ENCODE peak calls at places on chromosomes 13 and 19, in ten cellular contexts. One of them, this sample, is unnamed.

GRCh38 chr19:1084024-1084868 is 10.9 kb downstream of the POLR2E start:
- DNase-seq in breast epithelium: no peak
- DNase-seq in GM12892: no peak
- DNase-seq in endothelial cell of umbilical vein: no peak
- DNase-seq in K562: no peak
- DNase-seq in HepG2: no peak
- DNase-seq in transverse colon: no peak
- DNase-seq in suprapubic skin: no peak
- DNase-seq in stomach: no peak
- DNase-seq in spleen: no peak
- DNase-seq in this sample: no peak

GRCh38 chr13:73542446-73542845 is 483.6 kb downstream of the KLF5 start:
- DNase-seq in K562: no peak
- DNase-seq in spleen: no peak
- DNase-seq in endothelial cell of umbilical vein: no peak
- DNase-seq in stomach: no peak
- DNase-seq in suprapubic skin: no peak
- DNase-seq in HepG2: no peak
- DNase-seq in breast epithelium: no peak
- DNase-seq in transverse colon: no peak
- DNase-seq in GM12892: no peak
- DNase-seq in this sample: no peak

GRCh38 chr13:79442221-79442620 is 36.2 kb upstream of the RBM26 start:
- DNase-seq in transverse colon: no peak
- DNase-seq in HepG2: no peak
- DNase-seq in K562: no peak
- DNase-seq in endothelial cell of umbilical vein: no peak
- DNase-seq in suprapubic skin: no peak
- DNase-seq in stomach: no peak
- DNase-seq in spleen: no peak
- DNase-seq in breast epithelium: no peak
- DNase-seq in GM12892: no peak
- DNase-seq in this sample: no peak

GRCh38 chr13:25169356-25169755 is 2.7 kb downstream of the AMER2 start:
- DNase-seq in transverse colon: no peak
- DNase-seq in HepG2: no peak
- DNase-seq in GM12892: no peak
- DNase-seq in suprapubic skin: no peak
- DNase-seq in stomach: no peak
- DNase-seq in breast epithelium: no peak
- DNase-seq in spleen: no peak
- DNase-seq in K562: no peak
- DNase-seq in endothelial cell of umbilical vein: no peak
- DNase-seq in this sample: no peak

GRCh38 chr19:11251217-11251616 is 11.1 kb downstream of the DOCK6 start:
- DNase-seq in breast epithelium: no peak
- DNase-seq in K562: no peak
- DNase-seq in spleen: no peak
- DNase-seq in endothelial cell of umbilical vein: no peak
- DNase-seq in suprapubic skin: no peak
- DNase-seq in HepG2: no peak
- DNase-seq in GM12892: no peak
- DNase-seq in stomach: no peak
- DNase-seq in transverse colon: no peak
- DNase-seq in this sample: no peak

GRCh38 chr13:100666124-100666523 is 8.5 kb downstream of the TMTC4 start:
- DNase-seq in K562: no peak
- DNase-seq in endothelial cell of umbilical vein: no peak
- DNase-seq in HepG2: no peak
- DNase-seq in stomach: no peak
- DNase-seq in GM12892: no peak
- DNase-seq in transverse colon: no peak
- DNase-seq in suprapubic skin: no peak
- DNase-seq in spleen: no peak
- DNase-seq in breast epithelium: no peak
- DNase-seq in this sample: no peak

GRCh38 chr19:17538684-17539287 is 16.7 kb upstream of the COLGALT1 start:
- DNase-seq in spleen: no peak
- DNase-seq in GM12892: no peak
- DNase-seq in stomach: no peak
- DNase-seq in HepG2: no peak
- DNase-seq in breast epithelium: no peak
- DNase-seq in transverse colon: no peak
- DNase-seq in endothelial cell of umbilical vein: peak; percentile 9
- DNase-seq in suprapubic skin: no peak
- DNase-seq in K562: no peak
- DNase-seq in this sample: no peak

GRCh38 chr13:36275190-36276002 is 22.2 kb downstream of the CCDC169 start:
- DNase-seq in GM12892: no peak
- DNase-seq in breast epithelium: no peak
- DNase-seq in endothelial cell of umbilical vein: peak; percentile 64
- DNase-seq in suprapubic skin: no peak
- DNase-seq in spleen: no peak
- DNase-seq in stomach: no peak
- DNase-seq in K562: no peak
- DNase-seq in transverse colon: no peak
- DNase-seq in HepG2: peak; percentile 50
- DNase-seq in this sample: no peak

GRCh38 chr13:90808838-90809237 is 538.6 kb upstream of the MIR17HG start:
- DNase-seq in K562: no peak
- DNase-seq in GM12892: no peak
- DNase-seq in HepG2: no peak
- DNase-seq in stomach: no peak
- DNase-seq in breast epithelium: no peak
- DNase-seq in transverse colon: no peak
- DNase-seq in spleen: no peak
- DNase-seq in endothelial cell of umbilical vein: no peak
- DNase-seq in suprapubic skin: no peak
- DNase-seq in this sample: no peak

GRCh38 chr13:90806905-90807304 is 540.6 kb upstream of the MIR17HG start:
- DNase-seq in HepG2: no peak
- DNase-seq in GM12892: no peak
- DNase-seq in endothelial cell of umbilical vein: no peak
- DNase-seq in transverse colon: no peak
- DNase-seq in breast epithelium: no peak
- DNase-seq in spleen: no peak
- DNase-seq in K562: no peak
- DNase-seq in suprapubic skin: no peak
- DNase-seq in stomach: no peak
- DNase-seq in this sample: no peak

GRCh38 chr13:90800082-90800746 is 547.3 kb upstream of the MIR17HG start:
- DNase-seq in stomach: no peak
- DNase-seq in breast epithelium: no peak
- DNase-seq in K562: no peak
- DNase-seq in suprapubic skin: no peak
- DNase-seq in HepG2: no peak
- DNase-seq in transverse colon: peak; percentile 25
- DNase-seq in GM12892: no peak
- DNase-seq in spleen: peak; percentile 79
- DNase-seq in endothelial cell of umbilical vein: no peak
- DNase-seq in this sample: no peak

GRCh38 chr13:90801621-90802020 is 545.9 kb upstream of the MIR17HG start:
- DNase-seq in spleen: no peak
- DNase-seq in transverse colon: no peak
- DNase-seq in HepG2: no peak
- DNase-seq in endothelial cell of umbilical vein: no peak
- DNase-seq in suprapubic skin: no peak
- DNase-seq in GM12892: no peak
- DNase-seq in K562: no peak
- DNase-seq in breast epithelium: no peak
- DNase-seq in stomach: no peak
- DNase-seq in this sample: no peak

DNA sequence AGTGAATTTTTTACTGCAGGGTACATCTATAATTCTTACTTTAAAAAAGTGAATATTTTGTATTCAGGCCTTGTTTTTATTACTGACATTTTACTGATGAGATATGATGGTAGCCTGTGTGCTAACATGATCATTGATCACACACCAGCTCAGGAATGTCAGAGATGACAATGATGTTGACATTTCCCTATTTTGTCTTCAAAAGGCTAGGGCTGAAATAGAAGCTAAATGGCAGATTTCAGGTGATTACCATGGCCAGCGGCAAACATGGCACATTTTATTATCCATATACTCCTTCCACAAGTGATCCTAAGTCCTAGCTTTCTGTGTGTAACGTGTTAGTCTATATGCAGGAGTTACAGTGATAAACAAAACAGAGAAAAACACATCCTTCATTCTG is 544.3 kb upstream of the MIR17HG start:
- DNase-seq in GM12892: no peak
- DNase-seq in stomach: no peak
- DNase-seq in endothelial cell of umbilical vein: no peak
- DNase-seq in breast epithelium: no peak
- DNase-seq in transverse colon: no peak
- DNase-seq in K562: no peak
- DNase-seq in spleen: no peak
- DNase-seq in HepG2: no peak
- DNase-seq in suprapubic skin: no peak
- DNase-seq in this sample: no peak
- TF ChIP-seq POLR2AphosphoS5 in GM12892: no peak
- TF ChIP-seq POLR2AphosphoS5 in stomach: no peak
- TF ChIP-seq POLR2AphosphoS5 in endothelial cell of umbilical vein: no peak
- TF ChIP-seq POLR2AphosphoS5 in breast epithelium: no peak
- TF ChIP-seq POLR2AphosphoS5 in transverse colon: no peak
- TF ChIP-seq POLR2AphosphoS5 in K562: no peak
- TF ChIP-seq POLR2AphosphoS5 in spleen: no peak
- TF ChIP-seq POLR2AphosphoS5 in HepG2: no peak
- TF ChIP-seq POLR2AphosphoS5 in suprapubic skin: no peak
- TF ChIP-seq POLR2AphosphoS5 in this sample: no peak

GRCh38 chr19:16184665-16185122 is 516 bp upstream of the FAM32A start:
- DNase-seq in HepG2: no peak
- DNase-seq in endothelial cell of umbilical vein: no peak
- DNase-seq in breast epithelium: no peak
- DNase-seq in suprapubic skin: no peak
- DNase-seq in spleen: peak; percentile 80
- DNase-seq in K562: no peak
- DNase-seq in GM12892: no peak
- DNase-seq in stomach: no peak
- DNase-seq in transverse colon: no peak
- DNase-seq in this sample: no peak

GRCh38 chr19:16185925-16186234 is 670 bp downstream of the FAM32A start:
- DNase-seq in endothelial cell of umbilical vein: no peak
- DNase-seq in K562: no peak
- DNase-seq in HepG2: peak; percentile 39
- DNase-seq in suprapubic skin: no peak
- DNase-seq in stomach: no peak
- DNase-seq in GM12892: no peak
- DNase-seq in breast epithelium: no peak
- DNase-seq in transverse colon: no peak
- DNase-seq in spleen: no peak
- DNase-seq in this sample: no peak

GRCh38 chr19:16180611-16181010 is 4.6 kb upstream of the FAM32A start:
- DNase-seq in stomach: no peak
- DNase-seq in K562: no peak
- DNase-seq in HepG2: no peak
- DNase-seq in GM12892: no peak
- DNase-seq in breast epithelium: no peak
- DNase-seq in spleen: no peak
- DNase-seq in suprapubic skin: no peak
- DNase-seq in endothelial cell of umbilical vein: no peak
- DNase-seq in transverse colon: no peak
- DNase-seq in this sample: no peak

GRCh38 chr19:16188521-16188920 is 3.3 kb downstream of the FAM32A start:
- DNase-seq in stomach: no peak
- DNase-seq in endothelial cell of umbilical vein: no peak
- DNase-seq in transverse colon: no peak
- DNase-seq in spleen: peak; percentile 49
- DNase-seq in HepG2: no peak
- DNase-seq in GM12892: no peak
- DNase-seq in K562: no peak
- DNase-seq in suprapubic skin: no peak
- DNase-seq in breast epithelium: no peak
- DNase-seq in this sample: no peak

DNA sequence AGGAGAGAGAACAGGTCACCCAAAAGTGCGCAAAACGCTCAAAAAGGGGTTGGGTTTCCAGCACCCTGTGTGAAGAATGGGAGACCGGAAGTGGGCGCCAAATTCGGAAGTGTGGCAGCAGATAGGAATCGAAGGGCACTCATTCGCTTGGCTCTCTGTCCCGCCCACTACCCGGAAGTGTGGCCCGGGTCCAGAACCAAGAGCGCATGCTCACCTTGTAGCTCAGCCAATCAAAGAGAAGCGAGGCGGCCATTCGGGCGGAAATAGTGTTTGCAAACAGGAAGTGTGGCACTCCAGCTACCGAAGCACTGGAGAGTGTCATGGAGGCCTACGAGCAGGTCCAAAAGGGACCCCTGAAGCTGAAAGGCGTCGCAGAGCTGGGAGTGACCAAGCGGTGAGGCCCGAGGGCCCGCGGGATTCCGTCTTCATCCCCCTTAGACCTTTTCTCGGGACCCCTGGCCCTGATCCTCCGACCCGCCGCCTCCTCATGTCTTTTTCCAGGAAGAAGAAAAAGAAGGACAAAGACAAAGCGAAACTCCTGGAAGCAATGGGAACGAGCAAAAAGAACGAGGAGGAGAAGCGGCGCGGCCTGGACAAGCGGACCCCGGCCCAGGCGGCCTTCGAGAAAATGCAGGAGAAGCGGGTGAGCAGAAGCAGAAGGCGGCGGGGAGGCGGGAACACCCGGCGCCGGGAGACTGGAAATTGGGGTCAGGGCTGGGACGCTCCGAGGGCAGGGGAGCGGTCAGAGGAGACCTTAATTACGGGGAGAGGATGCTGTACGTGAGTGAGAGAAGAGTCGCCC is at the start of gene FAM32A:
- DNase-seq in stomach: peak; percentile 100
- DNase-seq in breast epithelium: peak; percentile 99
- DNase-seq in K562: peak; percentile 99
- DNase-seq in GM12892: peak; percentile 100
- DNase-seq in transverse colon: peak; percentile 100
- DNase-seq in suprapubic skin: peak; percentile 100
- DNase-seq in HepG2: peak; percentile 98
- DNase-seq in spleen: peak; percentile 99
- DNase-seq in endothelial cell of umbilical vein: peak; percentile 99
- DNase-seq in this sample: peak; percentile 97
- TF ChIP-seq POLR2A in stomach: no peak
- TF ChIP-seq POLR2A in breast epithelium: peak; percentile 55
- TF ChIP-seq POLR2A in K562: peak; percentile 86
- TF ChIP-seq POLR2A in GM12892: peak; percentile 85
- TF ChIP-seq POLR2A in transverse colon: peak; percentile 94
- TF ChIP-seq POLR2A in suprapubic skin: peak; percentile 80
- TF ChIP-seq POLR2A in HepG2: peak; percentile 95
- TF ChIP-seq POLR2A in spleen: peak; percentile 19
- TF ChIP-seq POLR2A in endothelial cell of umbilical vein: peak; percentile 79
- TF ChIP-seq POLR2A in this sample: peak; percentile 89

GRCh38 chr19:54209748-54210494 is 9.3 kb downstream of the RPS9 start:
- DNase-seq in K562: peak; percentile 68
- DNase-seq in suprapubic skin: peak; percentile 90
- DNase-seq in endothelial cell of umbilical vein: peak; percentile 96
- DNase-seq in breast epithelium: peak; percentile 75
- DNase-seq in stomach: peak; percentile 97
- DNase-seq in transverse colon: peak; percentile 93
- DNase-seq in HepG2: peak; percentile 98
- DNase-seq in GM12892: no peak
- DNase-seq in spleen: no peak
- DNase-seq in this sample: no peak
- TF ChIP-seq POLR2AphosphoS5 in K562: peak; percentile 88
- TF ChIP-seq POLR2AphosphoS5 in suprapubic skin: no peak
- TF ChIP-seq POLR2AphosphoS5 in endothelial cell of umbilical vein: peak; percentile 65
- TF ChIP-seq POLR2AphosphoS5 in breast epithelium: no peak
- TF ChIP-seq POLR2AphosphoS5 in stomach: peak; percentile 74
- TF ChIP-seq POLR2AphosphoS5 in transverse colon: peak; percentile 78
- TF ChIP-seq POLR2AphosphoS5 in HepG2: no peak
- TF ChIP-seq POLR2AphosphoS5 in GM12892: no peak
- TF ChIP-seq POLR2AphosphoS5 in spleen: peak; percentile 1
- TF ChIP-seq POLR2AphosphoS5 in this sample: no peak

GRCh38 chr19:12295191-12295590 is 508 bp upstream of the ZNF44 start:
- DNase-seq in transverse colon: no peak
- DNase-seq in endothelial cell of umbilical vein: no peak
- DNase-seq in spleen: no peak
- DNase-seq in K562: no peak
- DNase-seq in breast epithelium: no peak
- DNase-seq in HepG2: no peak
- DNase-seq in GM12892: no peak
- DNase-seq in suprapubic skin: no peak
- DNase-seq in stomach: no peak
- DNase-seq in this sample: no peak

GRCh38 chr19:12289790-12290065 is 5.0 kb downstream of the ZNF44 start:
- DNase-seq in HepG2: no peak
- DNase-seq in GM12892: no peak
- DNase-seq in transverse colon: no peak
- DNase-seq in spleen: no peak
- DNase-seq in endothelial cell of umbilical vein: no peak
- DNase-seq in suprapubic skin: no peak
- DNase-seq in breast epithelium: no peak
- DNase-seq in K562: no peak
- DNase-seq in stomach: no peak
- DNase-seq in this sample: no peak

GRCh38 chr19:12294308-12295158 is at the start of gene ZNF44:
- DNase-seq in transverse colon: peak; percentile 99
- DNase-seq in stomach: peak; percentile 99
- DNase-seq in suprapubic skin: peak; percentile 99
- DNase-seq in endothelial cell of umbilical vein: peak; percentile 95
- DNase-seq in breast epithelium: peak; percentile 98
- DNase-seq in GM12892: peak; percentile 88
- DNase-seq in HepG2: peak; percentile 99
- DNase-seq in spleen: peak; percentile 98
- DNase-seq in K562: peak; percentile 88
- DNase-seq in this sample: peak; percentile 92

DNA sequence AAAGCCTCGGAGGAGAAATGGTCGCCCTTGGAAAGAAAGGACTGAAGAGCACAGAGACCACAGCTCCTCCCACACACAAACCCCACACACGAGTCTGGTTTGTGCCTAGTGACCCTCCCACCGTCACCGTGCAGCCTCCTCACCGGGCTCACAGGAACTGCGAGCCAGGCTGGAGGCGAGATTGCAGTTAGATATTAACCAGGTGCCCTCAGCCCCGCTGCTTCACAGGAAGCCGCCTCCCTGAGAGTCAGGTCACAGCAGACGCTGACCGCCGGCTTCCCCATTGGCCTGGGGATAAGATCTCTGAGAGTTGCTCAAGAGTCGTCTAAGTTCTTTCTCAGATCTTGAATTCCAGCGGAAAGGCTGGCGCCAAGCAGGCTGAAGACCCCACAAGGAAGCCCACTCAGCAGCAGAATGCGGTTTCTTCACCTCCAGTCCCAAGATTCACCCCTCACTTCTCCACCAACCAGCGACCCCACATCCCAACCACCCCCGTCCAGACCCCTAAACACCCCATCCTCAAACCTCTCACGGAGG is 844 bp downstream of the ZNF44 start:
- DNase-seq in stomach: peak; percentile 92
- DNase-seq in spleen: peak; percentile 93
- DNase-seq in suprapubic skin: peak; percentile 82
- DNase-seq in transverse colon: peak; percentile 92
- DNase-seq in GM12892: peak; percentile 50
- DNase-seq in K562: peak; percentile 37
- DNase-seq in HepG2: peak; percentile 93
- DNase-seq in endothelial cell of umbilical vein: peak; percentile 52
- DNase-seq in breast epithelium: peak; percentile 46
- DNase-seq in this sample: peak; percentile 47
- TF ChIP-seq POLR2A in stomach: no peak
- TF ChIP-seq POLR2A in spleen: no peak
- TF ChIP-seq POLR2A in suprapubic skin: no peak
- TF ChIP-seq POLR2A in transverse colon: peak; percentile 66
- TF ChIP-seq POLR2A in GM12892: no peak
- TF ChIP-seq POLR2A in K562: no peak
- TF ChIP-seq POLR2A in HepG2: peak; percentile 90
- TF ChIP-seq POLR2A in endothelial cell of umbilical vein: no peak
- TF ChIP-seq POLR2A in breast epithelium: no peak
- TF ChIP-seq POLR2A in this sample: peak; percentile 59